ENCODE peak calls at places on chromosome 12, in five cellular contexts. X, M, J, C and R are unnamed samples. For H4K20me1, the result is how much of the 10 kb centered on the place peaks cover.

GRCh38 chr12:89856431-89856830 is 147.8 kb upstream of the ATP2B1 start:
- DNase-seq in X (no peak), M (peak), J (peak), C (no peak), R (no peak)

GRCh38 chr12:56634837-56635538 is 4.9 kb upstream of the BAZ2A start:
- DNase-seq in X (peak), M (peak), J (peak), C (peak), R (peak)

GRCh38 chr12:44875954-44876553 is at the start of gene NELL2:
- DNase-seq in X (peak), M (peak), J (peak), C (peak), R (peak)

GRCh38 chr12:115597157-115597712 is 680.3 kb downstream of the MED13L start:
- DNase-seq in X (no peak), M (peak), J (no peak), C (no peak), R (peak)

GRCh38 chr12:3225796-3226180 is 148.6 kb downstream of the TSPAN9 start:
- DNase-seq in X (no peak), M (no peak), J (no peak), C (no peak), R (no peak)

GRCh38 chr12:113261847-113262470 is 40.7 kb downstream of the TPCN1 start:
- DNase-seq in X (no peak), M (no peak), J (no peak), C (no peak), R (no peak)

GRCh38 chr12:88946377-88946997 is 366.2 kb upstream of the KITLG start:
- DNase-seq in X (no peak), M (no peak), J (peak), C (no peak), R (no peak)

GRCh38 chr12:132474237-132474741 is 15.7 kb upstream of the FBRSL1 start:
- DNase-seq in X (no peak), M (no peak), J (no peak), C (peak), R (no peak)

GRCh38 chr12:105256921-105257320 is 20.9 kb upstream of the APPL2 start:
- DNase-seq in X (no peak), M (peak), J (no peak), C (no peak), R (no peak)

GRCh38 chr12:83818888-83819287 is 1093.7 kb downstream of the SLC6A15 start:
- DNase-seq in X (no peak), M (peak), J (no peak), C (no peak), R (peak)

GRCh38 chr12:56488041-56488955 is at the start of gene GLS2:
- DNase-seq in X (peak), M (peak), J (peak), C (peak), R (peak)

GRCh38 chr12:6195665-6196535 is 4.3 kb upstream of the CD9 start:
- DNase-seq in X (peak), M (peak), J (peak), C (peak), R (peak)

GRCh38 chr12:121532503-121533390 is 48.1 kb downstream of the KDM2B start:
- DNase-seq in X (no peak), M (no peak), J (no peak), C (no peak), R (no peak)

GRCh38 chr12:31363826-31364225 is 37.9 kb upstream of the SINHCAF start:
- DNase-seq in X (peak), M (no peak), J (no peak), C (no peak), R (no peak)

GRCh38 chr12:40241741-40242140 is 16.9 kb downstream of the LRRK2 start:
- DNase-seq in X (no peak), M (no peak), J (no peak), C (no peak), R (no peak)

GRCh38 chr12:7346571-7347225 is 42.8 kb downstream of the ACSM4 start:
- DNase-seq in X (no peak), M (no peak), J (no peak), C (peak), R (no peak)

GRCh38 chr12:32647275-32647674 is 31.8 kb upstream of the DNM1L start:
- DNase-seq in X (no peak), M (peak), J (no peak), C (peak), R (no peak)
- TF ChIP-seq EZH2phosphoT487 in X (no peak), M (no peak), J (no peak), C (no peak), R (no peak)

GRCh38 chr12:77615331-77615730 is 215.4 kb upstream of the NAV3 start:
- DNase-seq in X (peak), M (peak), J (no peak), C (peak), R (no peak)
- TF ChIP-seq CTCF in X (peak), M (peak), J (peak), C (peak), R (no peak)

GRCh38 chr12:49059385-49060232 is 985 bp downstream of the KMT2D start:
- DNase-seq in X (peak), M (peak), J (peak), C (peak), R (peak)

GRCh38 chr12:49059063-49059384 is 1.6 kb downstream of the KMT2D start:
- DNase-seq in X (no peak), M (no peak), J (no peak), C (no peak), R (no peak)

GRCh38 chr12:49058366-49059062 is 2.1 kb downstream of the KMT2D start:
- DNase-seq in X (peak), M (no peak), J (no peak), C (no peak), R (no peak)

GRCh38 chr12:49055978-49056754 is 4.4 kb downstream of the KMT2D start:
- DNase-seq in X (peak), M (peak), J (peak), C (peak), R (peak)

DNA sequence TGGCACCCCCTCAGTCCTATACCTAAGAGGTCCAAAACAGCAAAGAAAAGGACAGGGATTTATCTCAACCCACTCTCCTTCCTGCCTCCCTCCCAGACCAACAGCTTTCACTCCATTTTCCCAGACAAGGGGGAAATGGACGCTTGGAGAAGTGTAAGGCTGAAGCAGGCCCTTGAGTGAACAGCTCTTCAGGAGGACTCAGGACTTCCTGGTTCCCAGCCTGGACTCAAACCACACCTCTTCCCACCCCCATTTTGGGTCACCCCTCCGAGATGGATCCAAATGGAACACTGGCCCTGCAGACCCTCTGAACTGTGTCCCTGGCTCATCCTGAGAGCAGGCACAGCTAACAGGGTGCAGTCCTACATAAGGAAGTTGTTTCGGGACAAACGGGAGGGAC is 2.7 kb downstream of the KMT2D start:
- DNase-seq in X (peak), M (no peak), J (no peak), C (no peak), R (no peak)
- H4K20me1 ChIP-seq in X (half or more), M (half or more), J (under half), C (half or more), R (half or more)

GRCh38 chr12:47851303-47851952 is 31.7 kb upstream of the HDAC7 start:
- DNase-seq in X (no peak), M (no peak), J (no peak), C (no peak), R (no peak)
- TF ChIP-seq EZH2phosphoT487 in X (no peak), M (no peak), J (no peak), C (no peak), R (no peak)

DNA sequence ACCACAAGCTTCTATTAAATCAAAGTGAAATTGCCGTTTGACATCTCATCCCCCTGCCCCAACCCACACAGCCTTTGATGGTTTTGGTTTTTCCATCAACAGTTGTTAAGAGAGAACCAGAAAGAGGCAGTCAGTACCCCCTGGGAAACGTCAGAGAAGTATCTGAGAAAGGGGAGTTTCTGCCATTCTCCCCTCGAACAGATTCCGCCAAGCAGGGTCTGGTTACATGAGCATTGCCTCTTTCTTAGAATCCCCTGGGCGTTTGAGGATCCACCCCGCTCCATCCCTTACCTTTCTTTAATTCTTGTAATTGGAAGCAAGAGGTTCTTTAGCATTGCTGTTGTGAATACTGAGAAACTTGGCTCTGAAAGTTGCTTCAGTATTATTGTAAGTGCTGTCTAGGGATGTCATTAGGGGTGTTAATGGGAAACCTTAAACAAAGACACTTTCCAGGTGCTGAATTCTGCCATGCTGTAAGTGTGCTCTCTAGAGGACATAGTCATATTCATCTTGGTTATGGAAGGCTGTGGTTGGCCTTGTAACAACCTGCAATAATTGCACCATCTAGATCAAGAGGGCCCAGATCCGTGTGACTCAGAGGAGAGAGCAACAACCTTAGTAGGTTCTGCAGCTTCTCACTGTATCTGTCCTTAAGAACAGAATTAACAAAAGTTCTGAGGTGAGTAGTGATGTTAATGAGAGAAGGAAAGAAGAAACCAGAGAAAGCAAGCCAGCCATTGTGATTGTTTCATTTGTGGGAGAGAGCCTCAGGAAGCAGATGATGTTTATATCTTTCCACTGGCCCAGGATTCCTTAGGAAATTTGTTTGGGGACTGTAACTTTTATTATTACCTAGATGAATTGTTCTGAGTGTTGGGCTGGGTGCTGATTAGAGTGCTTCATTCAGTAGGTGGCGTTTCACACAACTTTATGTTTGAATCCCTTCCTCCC is 8.9 kb downstream of the TMBIM6 start:
- DNase-seq in X (peak), M (peak), J (no peak), C (peak), R (peak)
- TF ChIP-seq CTCF in X (no peak), M (no peak), J (no peak), C (no peak), R (no peak)

GRCh38 chr12:79920421-79921238 is 14.3 kb downstream of the PPP1R12A start:
- DNase-seq in X (no peak), M (no peak), J (no peak), C (no peak), R (no peak)
- H4K20me1 ChIP-seq in X (half or more), M (under half), J (under half), C (under half), R (half or more)

GRCh38 chr12:49019435-49020317 is 1.1 kb upstream of the PRKAG1 start:
- DNase-seq in X (peak), M (peak), J (peak), C (peak), R (peak)
- TF ChIP-seq EZH2phosphoT487 in X (no peak), M (no peak), J (no peak), C (no peak), R (no peak)

GRCh38 chr12:32819424-32819823 is 63.7 kb upstream of the YARS2 start:
- DNase-seq in X (no peak), M (no peak), J (no peak), C (no peak), R (no peak)

GRCh38 chr12:32824596-32824995 is 68.9 kb upstream of the YARS2 start:
- DNase-seq in X (no peak), M (no peak), J (peak), C (no peak), R (no peak)

GRCh38 chr12:32820376-32820931 is 64.8 kb upstream of the YARS2 start:
- DNase-seq in X (no peak), M (no peak), J (no peak), C (no peak), R (no peak)

GRCh38 chr12:32821293-32822089 is 65.8 kb upstream of the YARS2 start:
- DNase-seq in X (no peak), M (no peak), J (peak), C (no peak), R (peak)

DNA sequence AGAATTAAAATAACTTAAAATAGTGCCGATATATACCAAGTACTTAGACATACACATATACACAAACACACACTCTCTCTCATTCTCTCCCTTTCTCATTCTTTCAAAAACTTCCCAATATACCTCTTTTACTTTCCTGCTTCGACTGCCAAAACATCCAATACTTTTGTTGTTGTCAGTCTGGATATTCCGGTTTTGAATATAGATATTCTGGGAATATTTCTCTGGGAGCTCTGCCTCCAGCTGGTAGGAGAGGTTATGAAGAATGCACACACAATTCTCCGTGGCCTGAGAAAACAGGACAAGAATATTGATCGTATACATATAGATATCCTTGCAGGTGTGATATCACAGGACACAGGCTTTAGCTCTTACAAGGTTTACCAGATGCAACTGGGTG is 66.6 kb upstream of the YARS2 start:
- DNase-seq in X (no peak), M (peak), J (no peak), C (no peak), R (no peak)
- TF ChIP-seq CTCF in X (no peak), M (no peak), J (no peak), C (no peak), R (no peak)

GRCh38 chr12:49403887-49404517 is 36.7 kb downstream of the SPATS2 start:
- DNase-seq in X (no peak), M (no peak), J (no peak), C (no peak), R (no peak)
- H4K20me1 ChIP-seq in X (half or more), M (under half), J (under half), C (under half), R (under half)